ENCODE peak calls at places on chromosomes 3 and 15, in four cellular contexts. One of them, this sample, is unnamed.

GRCh38 chr15:69548771-69549170 is 96.2 kb downstream of the RPLP1 start:
- DNase-seq in K562: no peak
- DNase-seq in GM12878: no peak
- DNase-seq in WTC11: no peak
- DNase-seq in this sample: no peak

GRCh38 chr15:47505712-47506542 is 211.4 kb upstream of the SEMA6D start:
- DNase-seq in GM12878: no peak
- DNase-seq in K562: no peak
- DNase-seq in WTC11: no peak
- DNase-seq in this sample: no peak

GRCh38 chr15:58555168-58556027 is 123.6 kb downstream of the LIPC start:
- DNase-seq in GM12878: no peak
- DNase-seq in K562: peak
- DNase-seq in WTC11: no peak
- DNase-seq in this sample: no peak

GRCh38 chr3:131361464-131362421 is 19.8 kb upstream of the NUDT16 start:
- DNase-seq in GM12878: peak
- DNase-seq in WTC11: peak
- DNase-seq in K562: peak
- DNase-seq in this sample: no peak

GRCh38 chr3:9884555-9885165 is 4.6 kb upstream of the CIDEC start:
- DNase-seq in GM12878: no peak
- DNase-seq in K562: peak
- DNase-seq in WTC11: no peak
- DNase-seq in this sample: peak

GRCh38 chr3:105763674-105764036 is 105.2 kb downstream of the CBLB start:
- DNase-seq in K562: no peak
- DNase-seq in WTC11: no peak
- DNase-seq in GM12878: no peak
- DNase-seq in this sample: no peak

GRCh38 chr15:90893175-90894090 is 9.1 kb downstream of the FES start:
- DNase-seq in WTC11: no peak
- DNase-seq in K562: peak
- DNase-seq in GM12878: no peak
- DNase-seq in this sample: peak

GRCh38 chr3:12193485-12194165 is 34.9 kb upstream of the TIMP4 start:
- DNase-seq in K562: no peak
- DNase-seq in WTC11: no peak
- DNase-seq in GM12878: peak
- DNase-seq in this sample: peak

GRCh38 chr15:49315543-49315942 is 107.5 kb upstream of the FGF7 start:
- DNase-seq in WTC11: no peak
- DNase-seq in K562: no peak
- DNase-seq in GM12878: no peak
- DNase-seq in this sample: no peak

GRCh38 chr3:33004205-33004604 is 52.8 kb downstream of the CCR4 start:
- DNase-seq in WTC11: no peak
- DNase-seq in K562: no peak
- DNase-seq in GM12878: no peak
- DNase-seq in this sample: no peak

GRCh38 chr15:40764766-40765136 is 883 bp downstream of the GCHFR start:
- DNase-seq in WTC11: no peak
- DNase-seq in GM12878: no peak
- DNase-seq in K562: no peak
- DNase-seq in this sample: no peak

GRCh38 chr3:33975463-33975862 is 177.0 kb downstream of the PDCD6IP start:
- DNase-seq in WTC11: no peak
- DNase-seq in GM12878: no peak
- DNase-seq in K562: no peak
- DNase-seq in this sample: no peak

GRCh38 chr3:52118156-52118875 is 35.9 kb downstream of the POC1A start:
- DNase-seq in GM12878: no peak
- DNase-seq in WTC11: no peak
- DNase-seq in K562: no peak
- DNase-seq in this sample: no peak

GRCh38 chr15:37133619-37134018 is 33.3 kb upstream of the MEIS2 start:
- DNase-seq in K562: no peak
- DNase-seq in GM12878: no peak
- DNase-seq in WTC11: no peak
- DNase-seq in this sample: no peak

GRCh38 chr3:39651993-39652739 is 157.2 kb upstream of the MYRIP start:
- DNase-seq in GM12878: no peak
- DNase-seq in K562: no peak
- DNase-seq in WTC11: no peak
- DNase-seq in this sample: no peak

GRCh38 chr3:38227989-38228388 is 37.6 kb upstream of the SLC22A13 start:
- DNase-seq in WTC11: no peak
- DNase-seq in GM12878: no peak
- DNase-seq in K562: no peak
- DNase-seq in this sample: no peak

GRCh38 chr3:130576571-130577266 is 59.7 kb downstream of the COL6A6 start:
- DNase-seq in GM12878: no peak
- DNase-seq in WTC11: no peak
- DNase-seq in K562: no peak
- DNase-seq in this sample: no peak

GRCh38 chr3:160134964-160135363 is 90.3 kb upstream of the C3orf80 start:
- DNase-seq in K562: no peak
- DNase-seq in WTC11: no peak
- DNase-seq in GM12878: no peak
- DNase-seq in this sample: no peak

GRCh38 chr3:127825764-127826163 is 3.4 kb upstream of the MGLL start:
- DNase-seq in GM12878: no peak
- DNase-seq in WTC11: no peak
- DNase-seq in K562: no peak
- DNase-seq in this sample: no peak

GRCh38 chr3:39665441-39665840 is 144.0 kb upstream of the MYRIP start:
- DNase-seq in GM12878: no peak
- DNase-seq in WTC11: no peak
- DNase-seq in K562: no peak
- DNase-seq in this sample: no peak

GRCh38 chr3:69020424-69020823 is 6.9 kb upstream of the EOGT start:
- DNase-seq in K562: no peak
- DNase-seq in WTC11: no peak
- DNase-seq in GM12878: no peak
- DNase-seq in this sample: no peak
- TF ChIP-seq ETV6 in K562: no peak
- TF ChIP-seq ETV6 in WTC11: no peak
- TF ChIP-seq ETV6 in GM12878: no peak
- TF ChIP-seq ETV6 in this sample: no peak

DNA sequence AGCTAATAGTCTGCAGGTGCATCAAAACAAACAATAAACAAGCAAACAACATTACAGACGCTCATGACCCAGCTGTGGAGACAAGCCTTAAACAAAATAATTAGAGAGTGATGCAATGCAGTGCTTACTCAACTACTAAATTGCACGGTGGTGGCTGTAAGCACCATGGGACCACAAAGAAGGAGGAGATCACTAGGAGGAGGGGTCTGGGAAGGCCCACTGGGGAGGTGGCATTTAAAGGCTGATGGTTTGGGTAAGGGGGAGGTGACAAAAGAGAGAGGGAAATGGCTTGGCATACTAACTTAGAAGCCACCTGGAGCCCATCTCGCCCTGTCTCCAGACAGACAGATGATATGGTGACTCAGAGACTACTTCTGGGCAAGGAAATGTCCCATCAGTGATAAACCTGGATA is 516.7 kb downstream of the FOXP1 start:
- DNase-seq in GM12878: no peak
- DNase-seq in WTC11: no peak
- DNase-seq in K562: no peak
- DNase-seq in this sample: no peak
- TF ChIP-seq ETV6 in GM12878: no peak
- TF ChIP-seq ETV6 in WTC11: no peak
- TF ChIP-seq ETV6 in K562: no peak
- TF ChIP-seq ETV6 in this sample: no peak

DNA sequence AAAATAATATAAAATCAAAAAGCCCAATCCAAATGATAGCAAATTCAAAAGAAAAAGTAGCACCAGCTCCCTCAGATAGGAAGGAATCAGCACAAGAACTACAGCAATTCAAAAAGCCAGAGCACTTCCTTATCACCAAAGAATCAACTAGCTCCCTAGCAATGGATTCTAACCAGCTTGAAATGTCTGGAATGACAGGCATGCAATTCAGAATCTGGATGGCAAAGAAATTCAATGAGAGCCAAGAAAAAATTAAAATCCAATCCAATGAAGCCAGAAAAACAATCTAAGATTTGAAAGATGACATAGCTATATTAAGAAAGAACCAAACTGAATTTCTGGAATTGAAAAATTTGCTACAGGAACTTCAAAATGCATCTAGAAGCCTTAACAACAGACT is 1334.4 kb upstream of the ALCAM start:
- DNase-seq in K562: no peak
- DNase-seq in GM12878: no peak
- DNase-seq in WTC11: no peak
- DNase-seq in this sample: no peak
- TF ChIP-seq ETV6 in K562: no peak
- TF ChIP-seq ETV6 in GM12878: no peak
- TF ChIP-seq ETV6 in WTC11: no peak
- TF ChIP-seq ETV6 in this sample: no peak

DNA sequence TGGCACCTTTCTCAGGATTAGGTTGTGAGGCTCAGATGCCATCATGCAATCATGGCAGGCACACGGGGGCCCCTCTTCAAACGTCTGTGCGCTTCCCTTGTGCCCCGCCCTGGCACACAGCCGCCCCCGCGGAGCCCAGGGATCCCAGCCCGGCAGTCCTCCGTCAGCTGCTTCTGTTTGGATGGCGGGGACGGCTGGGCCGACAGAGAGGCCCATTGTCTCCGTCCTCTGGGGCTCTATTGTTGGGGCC is 849 bp upstream of the HDAC11 start:
- DNase-seq in WTC11: no peak
- DNase-seq in K562: peak
- DNase-seq in GM12878: no peak
- DNase-seq in this sample: peak
- TF ChIP-seq ETV6 in WTC11: no peak
- TF ChIP-seq ETV6 in K562: no peak
- TF ChIP-seq ETV6 in GM12878: no peak
- TF ChIP-seq ETV6 in this sample: no peak

GRCh38 chr15:33354411-33354810 is 43.6 kb downstream of the RYR3 start:
- DNase-seq in WTC11: no peak
- DNase-seq in GM12878: no peak
- DNase-seq in K562: no peak
- DNase-seq in this sample: no peak

GRCh38 chr15:33360876-33361275 is 50.1 kb downstream of the RYR3 start:
- DNase-seq in K562: no peak
- DNase-seq in GM12878: no peak
- DNase-seq in WTC11: no peak
- DNase-seq in this sample: no peak

GRCh38 chr15:33357845-33358244 is 47.1 kb downstream of the RYR3 start:
- DNase-seq in GM12878: no peak
- DNase-seq in K562: no peak
- DNase-seq in WTC11: no peak
- DNase-seq in this sample: no peak

DNA sequence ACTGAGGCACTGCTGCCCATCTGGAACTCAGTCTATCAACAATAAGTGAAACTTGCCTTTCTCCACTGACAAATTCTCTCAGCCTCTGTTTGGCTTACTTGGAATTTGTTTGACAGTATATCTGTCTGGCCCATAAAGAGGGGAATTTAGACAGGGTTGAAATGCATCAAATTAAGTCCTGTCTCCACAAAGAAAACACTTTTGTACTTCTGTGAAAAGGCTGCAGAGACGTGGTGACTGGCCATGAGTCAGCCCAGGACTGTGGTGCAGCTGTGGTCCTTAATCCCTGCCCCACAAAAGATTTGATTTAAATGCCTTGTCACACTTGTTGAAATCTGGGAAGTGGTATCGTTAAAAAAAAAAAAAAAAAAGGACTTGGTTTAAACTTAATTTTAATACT is 47.5 kb downstream of the RYR3 start:
- DNase-seq in GM12878: no peak
- DNase-seq in K562: no peak
- DNase-seq in WTC11: no peak
- DNase-seq in this sample: no peak
- TF ChIP-seq ETV6 in GM12878: no peak
- TF ChIP-seq ETV6 in K562: no peak
- TF ChIP-seq ETV6 in WTC11: no peak
- TF ChIP-seq ETV6 in this sample: no peak

GRCh38 chr3:148372476-148372875 is 325.2 kb upstream of the AGTR1 start:
- DNase-seq in WTC11: no peak
- DNase-seq in GM12878: no peak
- DNase-seq in K562: no peak
- DNase-seq in this sample: no peak

GRCh38 chr3:148366743-148367410 is 330.8 kb upstream of the AGTR1 start:
- DNase-seq in WTC11: no peak
- DNase-seq in K562: no peak
- DNase-seq in GM12878: no peak
- DNase-seq in this sample: no peak
- TF ChIP-seq ETV6 in WTC11: no peak
- TF ChIP-seq ETV6 in K562: no peak
- TF ChIP-seq ETV6 in GM12878: no peak
- TF ChIP-seq ETV6 in this sample: no peak

DNA sequence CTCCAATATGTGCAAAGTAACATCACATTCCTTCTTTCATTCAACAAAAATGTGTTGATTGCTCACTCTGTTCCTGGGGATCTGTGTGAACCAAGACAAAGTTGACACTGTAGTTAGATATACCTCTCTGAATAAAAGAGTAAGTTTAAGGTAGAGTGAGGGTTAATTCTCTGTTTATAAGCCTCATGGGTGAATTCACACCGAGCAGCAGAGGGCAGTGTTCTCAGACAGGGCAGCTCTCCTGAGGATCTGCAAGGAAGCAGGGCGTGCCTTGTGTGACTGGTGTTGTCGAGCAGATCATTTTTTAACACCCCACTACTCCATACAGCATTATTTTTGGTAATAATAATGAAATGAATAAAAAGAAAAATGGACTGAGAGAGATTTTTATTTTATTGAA is 34.4 kb downstream of the PAQR9 start:
- DNase-seq in GM12878: no peak
- DNase-seq in K562: peak
- DNase-seq in WTC11: peak
- DNase-seq in this sample: peak
- TF ChIP-seq ETV6 in GM12878: no peak
- TF ChIP-seq ETV6 in K562: no peak
- TF ChIP-seq ETV6 in WTC11: no peak
- TF ChIP-seq ETV6 in this sample: no peak

This sample was measured in HepG2.